ENCODE peak calls at places on chromosome 10, in five cellular contexts. N, Q, Y, T and O are unnamed samples.

GRCh38 chr10:76881477-76882220 is 756.0 kb downstream of the KCNMA1 start:
- DNase-seq in N (no peak), Y (no peak), Q (no peak), T (no peak), O (no peak)

GRCh38 chr10:118373786-118374185 is 31.7 kb upstream of the FAM204A start:
- DNase-seq in Y (no peak), Q (no peak), N (no peak), T (no peak), O (no peak)

GRCh38 chr10:119025336-119025735 is 4.2 kb upstream of the NANOS1 start:
- DNase-seq in N (no peak), T (peak; percentile 74), Q (peak; percentile 87), Y (no peak), O (no peak)

GRCh38 chr10:77932016-77932715 is 5.6 kb upstream of the DLG5 start:
- DNase-seq in Q (no peak), T (no peak), N (no peak), Y (no peak), O (no peak)

GRCh38 chr10:121527690-121528089 is 70.6 kb downstream of the FGFR2 start:
- DNase-seq in N (no peak), Y (no peak), Q (no peak), T (peak; percentile 73), O (no peak)

GRCh38 chr10:9850415-9850814 is 1167.3 kb upstream of the CELF2 start:
- DNase-seq in N (no peak), Y (no peak), Q (no peak), T (no peak), O (no peak)

GRCh38 chr10:114779803-114780609 is 41.6 kb upstream of the FHIP2A start:
- DNase-seq in T (no peak), N (no peak), Y (no peak), Q (no peak), O (no peak)

GRCh38 chr10:63267414-63268138 is 134.4 kb downstream of the NRBF2 start:
- DNase-seq in Y (peak; percentile 36), T (no peak), Q (no peak), N (peak; percentile 51), O (no peak)

GRCh38 chr10:120048358-120048757 is 155.8 kb downstream of the SEC23IP start:
- DNase-seq in Y (no peak), T (no peak), Q (no peak), N (no peak), O (no peak)

GRCh38 chr10:121155742-121156141 is 304.6 kb downstream of the WDR11 start:
- DNase-seq in Y (no peak), T (no peak), N (no peak), Q (no peak), O (no peak)

GRCh38 chr10:110355922-110356627 is 51.4 kb upstream of the SMNDC1 start:
- DNase-seq in Y (no peak), T (no peak), Q (no peak), N (peak; percentile 62), O (no peak)

GRCh38 chr10:15419279-15419874 is 48.3 kb upstream of the FAM171A1 start:
- DNase-seq in Q (no peak), Y (peak; percentile 38), N (peak; percentile 40), T (peak; percentile 34), O (no peak)

GRCh38 chr10:103428989-103429643 is 23.1 kb downstream of the CALHM2 start:
- DNase-seq in N (peak; percentile 21), T (no peak), Y (no peak), Q (no peak), O (no peak)

GRCh38 chr10:33612551-33612950 is 278.1 kb upstream of the NRP1 start:
- DNase-seq in N (peak; percentile 2), T (no peak), Y (no peak), Q (no peak), O (no peak)

GRCh38 chr10:133115453-133115842 is 27.7 kb downstream of the ADGRA1 start:
- DNase-seq in Y (no peak), Q (no peak), N (no peak), T (no peak), O (no peak)
- H3K9me3 ChIP-seq in Y (peaks cover 11% of the 10 kb centered on the region), Q (peaks cover 9% of the 10 kb centered on the region), N (peaks cover 7% of the 10 kb centered on the region), T (no peaks in the 10 kb centered on the region), O (no peaks in the 10 kb centered on the region)

DNA sequence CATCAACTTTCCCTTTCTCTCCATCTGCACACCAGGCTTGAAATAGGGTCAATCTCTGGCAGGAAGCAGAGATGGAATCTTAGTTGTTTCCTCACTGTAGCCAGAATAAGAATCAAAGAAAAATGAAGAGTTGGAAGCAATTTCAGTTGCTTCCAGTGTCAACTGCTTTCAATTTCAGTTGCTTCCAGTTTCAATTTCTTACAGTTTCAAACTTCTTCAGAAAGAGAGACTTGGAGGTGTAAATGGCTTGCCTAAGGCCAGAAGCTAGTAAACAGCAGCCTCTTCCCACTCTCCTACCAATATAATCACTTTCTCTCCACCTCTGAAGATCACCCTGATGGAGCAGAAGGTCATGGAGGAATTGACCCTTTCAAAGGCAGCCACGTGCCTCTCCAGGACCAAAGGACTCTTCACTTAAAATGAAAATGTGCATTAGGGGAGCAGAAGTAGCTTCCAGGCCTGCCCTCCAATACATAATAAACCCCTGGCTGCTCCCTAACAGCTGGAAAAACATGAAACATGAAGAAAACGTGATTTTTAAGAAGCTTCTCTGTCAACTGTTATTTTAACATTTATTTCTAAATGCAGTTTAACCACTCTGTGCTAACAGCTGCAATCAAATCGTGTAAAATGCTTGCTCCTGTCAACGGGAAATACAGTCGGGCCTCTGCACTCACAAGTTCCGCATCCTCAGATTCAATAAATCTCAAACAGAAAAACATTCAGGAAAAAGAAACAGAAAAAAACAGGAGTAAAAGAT is 1020.6 kb downstream of the XPNPEP1 start:
- DNase-seq in T (no peak), Y (no peak), N (no peak), Q (no peak), O (no peak)
- H3K9me3 ChIP-seq in T (no peaks in the 10 kb centered on the region), Y (no peaks in the 10 kb centered on the region), N (no peaks in the 10 kb centered on the region), Q (no peaks in the 10 kb centered on the region), O (no peaks in the 10 kb centered on the region)

GRCh38 chr10:68856352-68856751 is 29.0 kb downstream of the STOX1 start:
- DNase-seq in N (no peak), Q (no peak), Y (no peak), T (no peak), O (no peak)

DNA sequence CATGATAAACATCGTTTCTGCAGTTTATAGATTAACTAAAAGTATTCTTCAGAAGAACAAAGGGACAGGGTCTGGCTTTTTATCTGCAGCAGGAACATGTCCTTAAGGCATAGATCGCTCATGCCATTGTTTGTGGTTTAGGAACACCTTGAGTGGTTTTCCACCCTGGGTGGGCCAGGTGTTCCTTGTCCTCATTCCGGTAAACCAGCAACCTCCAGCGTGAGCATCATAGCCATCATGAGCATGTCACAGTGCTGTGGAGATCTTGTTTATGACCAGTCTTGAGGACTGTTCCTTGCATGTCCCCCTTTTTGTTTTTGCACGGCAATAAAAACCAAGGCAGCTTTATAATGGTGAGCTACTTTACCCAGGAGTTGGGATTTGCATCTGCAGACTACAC is 33.9 kb downstream of the STOX1 start:
- DNase-seq in N (peak; percentile 7), Y (peak; percentile 33), Q (no peak), T (no peak), O (no peak)
- H3K9me3 ChIP-seq in N (peaks cover 19% of the 10 kb centered on the region), Y (peaks cover 18% of the 10 kb centered on the region), Q (peaks cover 5% of the 10 kb centered on the region), T (no peaks in the 10 kb centered on the region), O (no peaks in the 10 kb centered on the region)

DNA sequence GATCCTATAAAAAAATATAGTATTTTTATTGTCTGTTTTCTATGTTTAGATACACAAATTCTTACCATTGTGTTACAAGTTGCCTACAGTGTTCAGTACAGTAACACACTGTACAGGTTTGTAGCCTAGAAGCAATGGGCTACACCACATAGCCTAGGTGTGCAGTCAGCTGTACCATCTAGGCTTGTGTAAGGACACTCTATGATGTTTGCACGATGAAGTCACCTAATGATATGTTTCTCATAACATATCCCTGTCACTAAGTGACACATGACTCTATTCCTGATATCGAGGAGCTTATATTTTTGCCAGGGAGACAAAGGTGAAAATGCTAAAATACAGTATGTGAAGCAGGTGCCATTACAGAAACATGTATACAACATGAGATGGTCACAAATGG is 18.6 kb downstream of the ZNF25 start:
- DNase-seq in Q (no peak), T (no peak), N (no peak), Y (no peak), O (no peak)
- H3K9me3 ChIP-seq in Q (no peaks in the 10 kb centered on the region), T (no peaks in the 10 kb centered on the region), N (peaks cover 16% of the 10 kb centered on the region), Y (no peaks in the 10 kb centered on the region), O (peaks cover 9% of the 10 kb centered on the region)

GRCh38 chr10:130515670-130516069 is 379.5 kb downstream of the GLRX3 start:
- DNase-seq in T (no peak), N (no peak), Q (no peak), Y (no peak), O (no peak)
- H3K9me3 ChIP-seq in T (no peaks in the 10 kb centered on the region), N (no peaks in the 10 kb centered on the region), Q (peaks cover 3% of the 10 kb centered on the region), Y (peaks cover 8% of the 10 kb centered on the region), O (no peaks in the 10 kb centered on the region)

GRCh38 chr10:101303087-101303753 is 50.7 kb upstream of the BTRC start:
- DNase-seq in Y (no peak), T (no peak), Q (no peak), N (no peak), O (no peak)
- H3K9me3 ChIP-seq in Y (no peaks in the 10 kb centered on the region), T (no peaks in the 10 kb centered on the region), Q (no peaks in the 10 kb centered on the region), N (no peaks in the 10 kb centered on the region), O (no peaks in the 10 kb centered on the region)

GRCh38 chr10:70206762-70207161 is 26.5 kb downstream of the PPA1 start:
- DNase-seq in Y (no peak), Q (no peak), N (no peak), T (no peak), O (no peak)
- H3K9me3 ChIP-seq in Y (no peaks in the 10 kb centered on the region), Q (no peaks in the 10 kb centered on the region), N (no peaks in the 10 kb centered on the region), T (no peaks in the 10 kb centered on the region), O (no peaks in the 10 kb centered on the region)

GRCh38 chr10:37816290-37816689 is 41.1 kb downstream of the ZNF248 start:
- DNase-seq in N (no peak), Q (no peak), Y (no peak), T (no peak), O (no peak)
- H3K9me3 ChIP-seq in N (peaks cover 80% of the 10 kb centered on the region), Q (peaks cover 19% of the 10 kb centered on the region), Y (peaks cover 21% of the 10 kb centered on the region), T (peaks cover 15% of the 10 kb centered on the region), O (peaks cover 9% of the 10 kb centered on the region)